ENCODE peak calls at places on chromosomes 3 and 15, in nine cellular contexts. X is CD8-positive, alpha-beta T cell; G is A549; Y is fibroblast of lung; M is hepatocyte; T is mucosa of descending colon; N is left ventricle myocardium inferior; S is thoracic aorta; E is IMR-90. W is an unnamed sample. For H3K4me1 and H3K9me3, the result is how much of the 10 kb centered on the place peaks cover.

GRCh38 chr15:74240002-74240568 is 4.0 kb downstream of the CCDC33 start:
- DNase-seq in Y (peak), S (peak), N (peak), G (peak), T (peak), X (no peak), E (peak), M (peak), W (peak)

GRCh38 chr3:24166518-24166917 is 221.4 kb downstream of the NR1D2 start:
- DNase-seq in Y (no peak), S (no peak), M (no peak), N (no peak), X (no peak), T (no peak), E (no peak), G (no peak), W (no peak)

GRCh38 chr3:134536760-134537159 is 50.9 kb downstream of the CEP63 start:
- DNase-seq in S (no peak), G (no peak), N (no peak), E (no peak), T (no peak), X (no peak), M (no peak), Y (no peak), W (no peak)

GRCh38 chr3:13014755-13015285 is 58.4 kb downstream of the IQSEC1 start:
- DNase-seq in Y (no peak), E (no peak), X (no peak), N (no peak), S (no peak), M (no peak), G (no peak), T (no peak), W (no peak)

GRCh38 chr3:66655119-66655518 is 154.3 kb upstream of the LRIG1 start:
- DNase-seq in Y (no peak), X (no peak), G (no peak), T (no peak), S (no peak), E (no peak), M (no peak), N (no peak), W (no peak)

GRCh38 chr15:84657748-84658079 is 285 bp downstream of the NMB start:
- DNase-seq in N (no peak), E (no peak), T (no peak), X (no peak), M (no peak), S (no peak), G (no peak), Y (no peak), W (no peak)

GRCh38 chr15:89993344-89993743 is 7.8 kb upstream of the ZNF710 start:
- DNase-seq in G (no peak), Y (no peak), N (no peak), E (no peak), S (no peak), T (no peak), M (no peak), X (no peak), W (no peak)

GRCh38 chr3:163587342-163587741 is 1491.0 kb downstream of the SI start:
- DNase-seq in Y (no peak), E (no peak), M (no peak), S (no peak), X (no peak), N (no peak), G (no peak), T (no peak), W (no peak)

GRCh38 chr15:78872155-78872971 is at the start of gene MORF4L1:
- DNase-seq in G (peak), S (peak), Y (peak), E (peak), T (peak), N (peak), X (peak), M (peak), W (peak)

GRCh38 chr15:78872972-78873795 is 494 bp downstream of the MORF4L1 start:
- DNase-seq in E (peak), T (peak), X (peak), N (peak), G (peak), M (peak), Y (peak), S (peak), W (peak)

GRCh38 chr15:78875107-78875914 is 2.6 kb downstream of the MORF4L1 start:
- DNase-seq in X (no peak), M (no peak), E (peak), T (no peak), Y (no peak), S (no peak), G (no peak), N (no peak), W (no peak)

GRCh38 chr15:78878356-78878755 is 5.7 kb downstream of the MORF4L1 start:
- DNase-seq in M (no peak), X (no peak), E (peak), N (no peak), G (no peak), Y (peak), T (no peak), S (no peak), W (peak)

DNA sequence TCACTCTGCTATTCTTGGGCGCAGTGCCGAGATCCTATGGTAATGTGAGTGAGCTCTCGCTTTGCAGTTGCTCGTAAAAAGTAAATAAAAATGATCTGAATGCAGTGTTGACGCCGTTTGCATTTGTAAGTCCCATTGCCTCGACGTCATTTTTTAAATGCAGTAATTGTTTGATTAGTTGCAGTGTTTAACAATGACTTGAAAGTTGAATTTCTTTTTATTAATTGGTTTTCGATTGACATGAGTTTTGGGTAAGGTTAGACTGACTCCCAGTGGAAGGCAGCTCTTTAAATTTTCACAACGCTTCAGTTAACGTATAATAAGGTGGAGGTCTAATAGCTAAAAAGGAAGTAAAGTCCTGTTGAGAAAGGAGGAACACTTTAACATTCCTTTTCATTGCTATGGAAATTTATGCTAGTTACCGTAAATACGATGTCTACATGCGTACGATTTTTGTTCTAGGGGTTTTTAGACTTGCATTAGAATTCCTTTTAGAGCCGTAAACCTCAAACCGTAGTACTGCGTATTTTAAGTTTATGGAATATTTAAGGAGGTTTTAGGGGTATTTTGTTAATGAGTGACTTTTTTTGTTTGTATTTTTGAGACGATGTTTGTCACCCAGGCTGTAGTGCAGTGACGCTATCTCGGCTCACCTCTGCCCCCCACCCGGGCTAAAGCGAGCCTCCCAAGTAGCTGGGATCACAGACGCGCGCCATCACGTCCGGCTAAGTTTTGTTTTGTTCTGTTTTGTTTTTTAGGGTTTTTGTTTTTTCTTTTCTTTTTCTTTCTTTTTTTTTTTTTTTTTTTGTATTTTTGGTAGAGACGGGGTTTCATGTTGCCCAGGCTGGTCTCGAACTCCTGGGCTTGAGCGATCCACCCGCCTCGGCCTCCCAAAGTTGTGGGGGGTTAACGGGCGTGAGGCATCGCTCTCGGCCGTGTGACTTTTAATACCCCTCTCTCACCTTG is 1.4 kb downstream of the MORF4L1 start:
- DNase-seq in Y (no peak), S (no peak), N (no peak), M (peak), G (peak), X (peak), T (no peak), E (peak), W (no peak)
- TF ChIP-seq CTCF in Y (no peak), S (no peak), N (no peak), M (no peak), G (peak), X (no peak), T (no peak), E (no peak), W (no peak)

DNA sequence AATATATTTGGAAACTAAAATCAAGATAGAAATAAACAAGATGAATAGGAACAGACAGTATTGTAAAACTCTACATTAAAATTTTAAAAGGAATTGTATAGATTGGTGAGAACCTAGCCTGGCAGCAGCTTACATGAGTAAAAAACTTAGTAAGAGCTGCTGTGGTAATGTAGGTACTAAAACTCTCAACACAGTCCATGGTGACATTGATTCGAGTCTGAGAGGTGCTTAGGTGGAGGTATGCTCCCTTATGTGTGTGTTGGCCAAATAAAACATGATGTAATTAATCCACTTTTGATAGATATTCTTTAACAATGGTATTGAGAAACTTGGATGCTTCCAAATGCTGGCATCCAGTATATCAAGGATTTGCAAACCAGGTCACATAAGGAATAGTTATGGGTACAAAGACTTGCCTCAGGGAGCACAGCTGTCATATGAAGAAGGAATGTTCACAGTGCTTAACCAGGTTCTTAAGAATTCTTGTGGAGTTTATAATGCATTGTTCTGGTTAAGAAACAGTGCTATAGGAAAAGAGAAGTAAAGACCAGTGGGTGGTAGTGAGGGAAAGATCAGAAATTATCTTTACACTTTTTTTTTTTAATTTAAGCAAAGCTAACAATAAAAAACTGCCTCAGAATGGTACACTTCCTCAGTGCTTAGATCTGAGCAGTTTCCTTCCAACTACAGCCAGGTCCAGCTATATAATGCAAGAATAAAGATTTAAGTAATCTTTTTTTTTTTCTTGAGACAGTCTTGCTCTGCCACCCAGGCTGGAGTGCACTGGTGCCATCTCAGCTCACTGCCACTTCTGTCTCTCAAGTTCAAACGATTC is 24.6 kb upstream of the IL20RB start:
- DNase-seq in Y (no peak), N (no peak), T (no peak), S (no peak), E (no peak), X (no peak), G (no peak), M (no peak), W (no peak)
- H3K4me1 ChIP-seq in Y (under half), N (half or more), T (under half), S (under half), E (under half), X (under half), G (under half), M (under half), W (under half)

GRCh38 chr3:180229113-180229512 is 192.4 kb upstream of the PEX5L start:
- DNase-seq in E (no peak), M (no peak), S (no peak), T (no peak), G (no peak), Y (peak), X (no peak), N (no peak), W (no peak)
- H3K9me3 ChIP-seq in E (under half), M (under half), S (under half), T (half or more), G (under half), Y (under half), X (under half), N (half or more), W (under half)

GRCh38 chr3:142613491-142613890 is 17.3 kb downstream of the PLS1 start:
- DNase-seq in G (peak), X (no peak), T (no peak), S (no peak), E (no peak), M (no peak), Y (no peak), N (no peak), W (no peak)

GRCh38 chr3:142623209-142623608 is 27.0 kb downstream of the PLS1 start:
- DNase-seq in Y (no peak), G (no peak), E (no peak), M (no peak), X (no peak), T (no peak), S (no peak), N (no peak), W (no peak)

GRCh38 chr3:142614059-142614626 is 17.9 kb downstream of the PLS1 start:
- DNase-seq in M (no peak), G (no peak), X (no peak), Y (no peak), S (no peak), T (no peak), N (no peak), E (no peak), W (no peak)

GRCh38 chr3:142622447-142622846 is 26.3 kb downstream of the PLS1 start:
- DNase-seq in S (no peak), E (no peak), M (no peak), X (no peak), Y (no peak), G (no peak), N (no peak), T (no peak), W (no peak)

DNA sequence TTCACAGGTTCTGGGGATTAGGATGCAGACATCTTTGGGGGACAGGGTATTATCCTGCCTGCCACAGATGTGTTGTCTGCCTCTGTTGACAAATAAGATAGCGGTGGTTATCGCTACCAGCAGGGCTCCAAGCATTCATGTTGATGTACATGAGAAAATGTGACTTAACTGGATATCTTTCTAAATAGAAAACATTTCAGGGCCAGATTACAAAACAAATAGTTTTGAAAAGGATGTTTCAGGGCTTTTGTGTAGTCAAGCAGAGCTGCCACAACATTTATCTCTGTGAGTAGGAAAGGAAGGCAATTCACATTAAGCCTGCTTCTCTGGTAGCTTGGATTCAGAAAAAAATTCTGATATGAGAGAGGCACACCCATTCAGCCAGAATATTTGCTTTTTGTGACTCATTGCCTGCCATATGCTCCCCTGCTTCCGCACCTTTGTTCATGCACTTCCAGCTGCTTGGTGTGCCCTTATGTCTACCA is 22.8 kb downstream of the PLS1 start:
- DNase-seq in M (peak), X (no peak), Y (no peak), E (no peak), T (no peak), N (no peak), G (peak), S (no peak), W (no peak)
- TF ChIP-seq CTCF in M (no peak), X (no peak), Y (no peak), E (no peak), T (no peak), N (no peak), G (no peak), S (no peak), W (no peak)

DNA sequence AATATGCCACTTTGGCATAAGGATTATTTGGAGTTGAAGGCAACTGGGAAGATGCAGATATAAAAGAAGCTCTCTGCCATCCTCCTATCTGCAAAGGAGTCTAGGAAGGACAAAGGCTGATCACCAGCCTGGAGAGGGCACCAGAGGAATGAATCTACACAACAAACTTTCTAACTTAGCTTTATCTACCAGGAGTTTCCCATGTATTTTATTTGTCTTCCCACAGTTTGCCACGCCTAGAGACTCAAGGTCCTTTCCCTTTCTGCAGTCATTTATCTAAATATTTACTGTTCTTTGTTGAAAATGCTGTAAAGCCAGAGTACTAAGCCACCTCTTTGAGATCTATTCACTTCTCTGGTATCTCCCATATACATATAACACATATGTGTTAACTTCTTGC is 32.2 kb downstream of the GPR176 start:
- DNase-seq in N (no peak), Y (peak), G (peak), X (no peak), E (peak), T (no peak), M (peak), S (no peak), W (peak)
- H3K4me1 ChIP-seq in N (under half), Y (under half), G (under half), X (under half), E (under half), T (under half), M (under half), S (under half), W (under half)